ENCODE peak calls at places on chromosome 21, in four cellular contexts. U is brain microvascular endothelial cell, B is choroid plexus epithelial cell, Q is sciatic nerve. Y is an unnamed sample.

GRCh38 chr21:42925114-42925907 is at the start of gene ERVH48-1:
- DNase-seq in U (no peak), B (peak; percentile 11), Q (no peak), Y (no peak)

GRCh38 chr21:32411366-32412161 is 942 bp upstream of the EVA1C start:
- DNase-seq in U (no peak), B (peak; percentile 70), Q (peak; percentile 92), Y (peak; percentile 24)

GRCh38 chr21:26079376-26079775 is 91.2 kb downstream of the APP start:
- DNase-seq in U (no peak), B (peak; percentile 48), Q (no peak), Y (no peak)

GRCh38 chr21:34340062-34340461 is 23.7 kb upstream of the KCNE2 start:
- DNase-seq in U (no peak), B (no peak), Q (no peak), Y (no peak)

GRCh38 chr21:27590271-27590670 is 623.4 kb upstream of the ADAMTS5 start:
- DNase-seq in U (peak; percentile 93), B (peak; percentile 92), Q (peak; percentile 73), Y (no peak)

GRCh38 chr21:37636152-37636860 is 269.7 kb downstream of the DYRK1A start:
- DNase-seq in U (peak; percentile 83), B (peak; percentile 65), Q (no peak), Y (no peak)

GRCh38 chr21:45213392-45213791 is 74.3 kb downstream of the POFUT2 start:
- DNase-seq in U (no peak), B (no peak), Q (no peak), Y (no peak)

GRCh38 chr21:20802631-20803260 is 195.5 kb upstream of the NCAM2 start:
- DNase-seq in U (no peak), B (no peak), Q (no peak), Y (no peak)

GRCh38 chr21:45975017-45975595 is 6.5 kb upstream of the COL6A1 start:
- DNase-seq in U (no peak), B (no peak), Q (peak; percentile 79), Y (no peak)

GRCh38 chr21:43812139-43812821 is 22.9 kb downstream of the RRP1 start:
- DNase-seq in U (no peak), B (no peak), Q (no peak), Y (no peak)

GRCh38 chr21:33205476-33205875 is 24.3 kb upstream of the IFNAR2 start:
- DNase-seq in U (no peak), B (no peak), Q (no peak), Y (no peak)

GRCh38 chr21:33360871-33361602 is 36.3 kb downstream of the IFNAR1 start:
- DNase-seq in U (peak; percentile 67), B (peak; percentile 79), Q (peak; percentile 89), Y (peak; percentile 68)

GRCh38 chr21:43603230-43603626 is 56.1 kb downstream of the HSF2BP start:
- DNase-seq in U (no peak), B (no peak), Q (no peak), Y (no peak)

GRCh38 chr21:42685036-42685435 is 31.6 kb downstream of the PDE9A start:
- DNase-seq in U (no peak), B (no peak), Q (no peak), Y (no peak)

GRCh38 chr21:14942801-14943490 is 121.9 kb downstream of the NRIP1 start:
- DNase-seq in U (peak; percentile 45), B (peak; percentile 89), Q (no peak), Y (no peak)

GRCh38 chr21:15355066-15355465 is 290.3 kb upstream of the NRIP1 start:
- DNase-seq in U (no peak), B (peak; percentile 29), Q (no peak), Y (no peak)

Y was measured in effector memory CD4-positive, alpha-beta T cell.